ENCODE peak calls at places on chromosomes 12 and 14, in four cellular contexts. One of them, this sample, is unnamed.

GRCh38 chr14:95340201-95340697 is 20.5 kb upstream of the CLMN start:
- DNase-seq in SK-N-SH: no peak
- DNase-seq in H1: no peak
- DNase-seq in K562: no peak
- DNase-seq in this sample: no peak

GRCh38 chr14:68792022-68792829 is 641 bp downstream of the ZFP36L1 start:
- DNase-seq in SK-N-SH: no peak
- DNase-seq in H1: no peak
- DNase-seq in K562: peak; percentile 26
- DNase-seq in this sample: no peak

GRCh38 chr12:79844693-79845092 is 90.2 kb downstream of the PPP1R12A start:
- DNase-seq in SK-N-SH: no peak
- DNase-seq in H1: peak; percentile 29
- DNase-seq in K562: peak; percentile 32
- DNase-seq in this sample: no peak

GRCh38 chr14:89748004-89748403 is 206.5 kb downstream of the EFCAB11 start:
- DNase-seq in SK-N-SH: no peak
- DNase-seq in H1: no peak
- DNase-seq in K562: no peak
- DNase-seq in this sample: no peak

GRCh38 chr12:24404086-24404815 is 454.8 kb upstream of the SOX5 start:
- DNase-seq in SK-N-SH: no peak
- DNase-seq in H1: no peak
- DNase-seq in K562: no peak
- DNase-seq in this sample: no peak

GRCh38 chr12:50620050-50620974 is 115.5 kb downstream of the DIP2B start:
- DNase-seq in SK-N-SH: no peak
- DNase-seq in H1: peak; percentile 29
- DNase-seq in K562: no peak
- DNase-seq in this sample: no peak

GRCh38 chr14:99516156-99517045 is 35.2 kb downstream of the CCNK start:
- DNase-seq in SK-N-SH: peak; percentile 19
- DNase-seq in H1: no peak
- DNase-seq in K562: no peak
- DNase-seq in this sample: no peak

GRCh38 chr12:129927316-129927900 is 23.6 kb upstream of the TMEM132D start:
- DNase-seq in SK-N-SH: no peak
- DNase-seq in H1: no peak
- DNase-seq in K562: no peak
- DNase-seq in this sample: no peak

GRCh38 chr14:42192659-42193425 is 586.2 kb downstream of the LRFN5 start:
- DNase-seq in SK-N-SH: no peak
- DNase-seq in H1: no peak
- DNase-seq in K562: no peak
- DNase-seq in this sample: no peak

GRCh38 chr12:131833896-131834641 is 5.9 kb downstream of the MMP17 start:
- DNase-seq in SK-N-SH: peak; percentile 87
- DNase-seq in H1: no peak
- DNase-seq in K562: peak; percentile 53
- DNase-seq in this sample: no peak

GRCh38 chr14:91154851-91155625 is 41.2 kb downstream of the DGLUCY start:
- DNase-seq in SK-N-SH: peak; percentile 40
- DNase-seq in H1: no peak
- DNase-seq in K562: peak; percentile 27
- DNase-seq in this sample: no peak

GRCh38 chr14:67497216-67497615 is 8.7 kb upstream of the TMEM229B start:
- DNase-seq in SK-N-SH: no peak
- DNase-seq in H1: no peak
- DNase-seq in K562: no peak
- DNase-seq in this sample: no peak

GRCh38 chr14:92470215-92470614 is 43.4 kb upstream of the RIN3 start:
- DNase-seq in SK-N-SH: no peak
- DNase-seq in H1: no peak
- DNase-seq in K562: no peak
- DNase-seq in this sample: no peak

GRCh38 chr12:123106640-123107359 is 44.1 kb downstream of the PITPNM2 start:
- DNase-seq in SK-N-SH: no peak
- DNase-seq in H1: no peak
- DNase-seq in K562: peak; percentile 71
- DNase-seq in this sample: no peak

GRCh38 chr14:65834051-65834450 is 421.5 kb downstream of the FUT8 start:
- DNase-seq in SK-N-SH: no peak
- DNase-seq in H1: no peak
- DNase-seq in K562: no peak
- DNase-seq in this sample: no peak

GRCh38 chr12:45409966-45410365 is 194.1 kb downstream of the ANO6 start:
- DNase-seq in SK-N-SH: no peak
- DNase-seq in H1: no peak
- DNase-seq in K562: no peak
- DNase-seq in this sample: no peak

GRCh38 chr12:84329933-84330332 is 582.7 kb downstream of the SLC6A15 start:
- DNase-seq in SK-N-SH: no peak
- DNase-seq in H1: no peak
- DNase-seq in K562: no peak
- DNase-seq in this sample: no peak

GRCh38 chr12:93011100-93011499 is 82.0 kb upstream of the EEA1 start:
- DNase-seq in SK-N-SH: no peak
- DNase-seq in H1: no peak
- DNase-seq in K562: no peak
- DNase-seq in this sample: no peak

GRCh38 chr12:122656298-122656697 is 46.9 kb downstream of the HCAR2 start:
- DNase-seq in SK-N-SH: no peak
- DNase-seq in H1: no peak
- DNase-seq in K562: no peak
- DNase-seq in this sample: no peak

GRCh38 chr14:100065942-100066574 is 836 bp downstream of the EVL start:
- DNase-seq in SK-N-SH: no peak
- DNase-seq in H1: no peak
- DNase-seq in K562: no peak
- DNase-seq in this sample: peak; percentile 94

GRCh38 chr12:88882662-88883061 is 302.4 kb upstream of the KITLG start:
- DNase-seq in SK-N-SH: no peak
- DNase-seq in H1: no peak
- DNase-seq in K562: no peak
- DNase-seq in this sample: no peak

GRCh38 chr12:65878540-65878939 is 54.3 kb downstream of the HMGA2 start:
- DNase-seq in SK-N-SH: no peak
- DNase-seq in H1: no peak
- DNase-seq in K562: no peak
- DNase-seq in this sample: no peak

GRCh38 chr12:6766651-6767300 is 613 bp downstream of the PTMS start:
- DNase-seq in SK-N-SH: peak; percentile 86
- DNase-seq in H1: no peak
- DNase-seq in K562: peak; percentile 65
- DNase-seq in this sample: no peak

GRCh38 chr14:24389266-24389855 is 9.4 kb upstream of the NYNRIN start:
- DNase-seq in SK-N-SH: no peak
- DNase-seq in H1: no peak
- DNase-seq in K562: no peak
- DNase-seq in this sample: no peak

GRCh38 chr12:60308366-60309000 is 712.7 kb downstream of the SLC16A7 start:
- DNase-seq in SK-N-SH: no peak
- DNase-seq in H1: no peak
- DNase-seq in K562: no peak
- DNase-seq in this sample: no peak

GRCh38 chr12:52903855-52904508 is 894 bp downstream of the KRT8 start:
- DNase-seq in SK-N-SH: peak; percentile 42
- DNase-seq in H1: no peak
- DNase-seq in K562: peak; percentile 88
- DNase-seq in this sample: peak; percentile 30

GRCh38 chr14:38724621-38725020 is 378.4 kb downstream of the SEC23A start:
- DNase-seq in SK-N-SH: no peak
- DNase-seq in H1: no peak
- DNase-seq in K562: no peak
- DNase-seq in this sample: no peak

GRCh38 chr14:38718519-38718918 is 384.5 kb downstream of the SEC23A start:
- DNase-seq in SK-N-SH: no peak
- DNase-seq in H1: no peak
- DNase-seq in K562: no peak
- DNase-seq in this sample: no peak

GRCh38 chr14:38723277-38723676 is 379.8 kb downstream of the SEC23A start:
- DNase-seq in SK-N-SH: peak; percentile 1
- DNase-seq in H1: no peak
- DNase-seq in K562: no peak
- DNase-seq in this sample: no peak

GRCh38 chr14:38723954-38724353 is 379.1 kb downstream of the SEC23A start:
- DNase-seq in SK-N-SH: no peak
- DNase-seq in H1: no peak
- DNase-seq in K562: no peak
- DNase-seq in this sample: no peak

DNA sequence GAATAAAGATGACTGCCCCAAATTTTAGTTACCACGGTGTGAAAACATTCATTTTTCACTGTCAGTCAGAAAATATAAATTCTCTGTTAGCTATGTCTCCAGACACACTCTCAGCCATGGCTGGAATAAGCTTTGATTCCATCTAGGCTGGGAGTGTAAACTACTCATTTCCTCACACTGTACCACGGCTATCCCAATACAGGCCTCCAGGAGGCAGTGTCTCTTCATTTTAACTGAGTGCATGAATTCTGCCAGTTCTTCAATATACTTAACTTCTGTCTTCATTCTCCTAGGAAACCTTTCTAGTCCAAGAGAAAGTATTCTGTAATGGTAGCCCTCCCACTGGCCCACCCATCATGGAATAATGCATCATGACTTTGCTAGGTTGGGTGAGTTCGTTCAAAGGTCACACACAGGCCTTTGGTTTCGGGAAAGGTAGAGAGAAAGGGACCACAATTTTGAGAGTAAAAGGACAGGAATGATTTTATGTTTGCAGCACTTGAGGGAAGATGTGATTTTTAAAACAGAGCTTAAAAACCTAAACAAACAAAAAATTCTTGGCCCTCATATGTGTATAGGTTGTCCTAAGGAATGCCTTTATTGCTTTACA is 381.1 kb downstream of the SEC23A start:
- DNase-seq in SK-N-SH: peak; percentile 4
- DNase-seq in H1: peak; percentile 19
- DNase-seq in K562: peak; percentile 22
- DNase-seq in this sample: peak; percentile 4
- TF ChIP-seq TAF1 in SK-N-SH: no peak
- TF ChIP-seq TAF1 in H1: no peak
- TF ChIP-seq TAF1 in K562: no peak
- TF ChIP-seq TAF1 in this sample: no peak

GRCh38 chr14:20477211-20477876 is 8.1 kb downstream of the PNP start:
- DNase-seq in SK-N-SH: peak; percentile 65
- DNase-seq in H1: no peak
- DNase-seq in K562: no peak
- DNase-seq in this sample: no peak
- TF ChIP-seq NRF1 in SK-N-SH: no peak
- TF ChIP-seq NRF1 in H1: no peak
- TF ChIP-seq NRF1 in K562: no peak
- TF ChIP-seq NRF1 in this sample: no peak

GRCh38 chr14:39395555-39396254 is 36.5 kb downstream of the FBXO33 start:
- DNase-seq in SK-N-SH: no peak
- DNase-seq in H1: no peak
- DNase-seq in K562: peak; percentile 11
- DNase-seq in this sample: no peak
- TF ChIP-seq TAF1 in SK-N-SH: no peak
- TF ChIP-seq TAF1 in H1: no peak
- TF ChIP-seq TAF1 in K562: no peak
- TF ChIP-seq TAF1 in this sample: no peak

GRCh38 chr14:50002926-50003212 is 110.0 kb downstream of the ARF6 start:
- DNase-seq in SK-N-SH: no peak
- DNase-seq in H1: no peak
- DNase-seq in K562: no peak
- DNase-seq in this sample: no peak
- TF ChIP-seq NRF1 in SK-N-SH: no peak
- TF ChIP-seq NRF1 in H1: no peak
- TF ChIP-seq NRF1 in K562: no peak
- TF ChIP-seq NRF1 in this sample: no peak

GRCh38 chr12:68368332-68368731 is 36.2 kb upstream of the MDM1 start:
- DNase-seq in SK-N-SH: no peak
- DNase-seq in H1: no peak
- DNase-seq in K562: no peak
- DNase-seq in this sample: no peak

GRCh38 chr12:68370006-68370590 is 37.9 kb upstream of the MDM1 start:
- DNase-seq in SK-N-SH: no peak
- DNase-seq in H1: no peak
- DNase-seq in K562: peak; percentile 23
- DNase-seq in this sample: no peak

GRCh38 chr12:68367136-68367535 is 35.0 kb upstream of the MDM1 start:
- DNase-seq in SK-N-SH: no peak
- DNase-seq in H1: no peak
- DNase-seq in K562: no peak
- DNase-seq in this sample: no peak

GRCh38 chr12:68370667-68371066 is 38.5 kb upstream of the MDM1 start:
- DNase-seq in SK-N-SH: no peak
- DNase-seq in H1: no peak
- DNase-seq in K562: no peak
- DNase-seq in this sample: no peak

DNA sequence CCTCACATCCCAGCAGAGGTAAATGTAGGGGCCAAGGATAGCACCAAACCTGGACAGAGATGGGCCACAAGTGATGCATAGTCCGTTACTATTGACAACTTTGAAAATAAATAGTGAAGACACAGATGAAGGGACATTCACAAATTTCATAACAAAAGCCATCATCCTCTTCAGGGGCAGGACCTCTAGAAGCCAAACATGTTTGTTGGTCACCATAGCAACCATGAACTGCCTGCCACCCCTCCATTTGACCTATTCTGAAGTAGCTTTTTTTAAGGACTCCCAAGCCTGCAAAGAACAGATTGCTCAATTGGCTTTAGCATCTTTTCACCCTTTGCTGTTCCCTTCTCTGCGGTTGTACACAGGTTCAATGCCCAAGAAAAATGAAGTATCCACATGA is 35.7 kb upstream of the MDM1 start:
- DNase-seq in SK-N-SH: no peak
- DNase-seq in H1: no peak
- DNase-seq in K562: no peak
- DNase-seq in this sample: no peak
- TF ChIP-seq TAF1 in SK-N-SH: no peak
- TF ChIP-seq TAF1 in H1: no peak
- TF ChIP-seq TAF1 in K562: no peak
- TF ChIP-seq TAF1 in this sample: no peak